ENCODE peak calls at places on chromosomes 3 and 15, in seven cellular contexts. D, N, A, F, J, W and Y are unnamed samples.

GRCh38 chr3:23672628-23673027 is 133.1 kb upstream of the UBE2E1 start:
- DNase-seq in W (no peak), A (no peak), F (no peak), N (no peak), D (no peak), J (no peak), Y (no peak)

GRCh38 chr15:47409601-47410000 is 307.7 kb upstream of the SEMA6D start:
- DNase-seq in W (no peak), J (no peak), D (no peak), A (no peak), N (no peak), F (no peak), Y (no peak)

GRCh38 chr3:171054921-171055320 is 28.4 kb upstream of the SLC2A2 start:
- DNase-seq in F (no peak), D (no peak), W (no peak), J (no peak), N (no peak), A (no peak), Y (no peak)

GRCh38 chr3:196144383-196145105 is 62.7 kb upstream of the TFRC start:
- DNase-seq in J (no peak), N (no peak), A (no peak), F (no peak), W (no peak), D (no peak), Y (peak; percentile 84)

GRCh38 chr3:16146015-16146730 is 28.3 kb upstream of the GALNT15 start:
- DNase-seq in J (no peak), F (no peak), N (no peak), D (no peak), A (no peak), W (peak; percentile 81), Y (no peak)

GRCh38 chr3:71583569-71584215 is at the start of gene FOXP1:
- DNase-seq in W (peak; percentile 65), A (peak; percentile 48), F (no peak), J (peak; percentile 84), D (no peak), N (no peak), Y (peak; percentile 57)

GRCh38 chr15:70094690-70095311 is 2.9 kb downstream of the TLE3 start:
- DNase-seq in A (no peak), D (no peak), N (no peak), W (no peak), J (no peak), F (no peak), Y (peak; percentile 46)

GRCh38 chr15:44734839-44735481 is 1.4 kb upstream of the TRIM69 start:
- DNase-seq in D (no peak), W (no peak), A (no peak), J (no peak), N (no peak), F (no peak), Y (no peak)

GRCh38 chr15:75420698-75421097 is 30.8 kb downstream of the SIN3A start:
- DNase-seq in W (peak; percentile 49), D (no peak), F (no peak), N (no peak), A (no peak), J (no peak), Y (no peak)

GRCh38 chr15:62327386-62327785 is 162.3 kb upstream of the C2CD4B start:
- DNase-seq in A (no peak), W (peak; percentile 41), F (no peak), D (no peak), J (no peak), N (no peak), Y (no peak)

GRCh38 chr3:58005662-58006061 is 2.6 kb upstream of the FLNB start:
- DNase-seq in F (no peak), N (no peak), J (no peak), A (no peak), W (peak; percentile 99), D (peak; percentile 79), Y (peak; percentile 47)

GRCh38 chr15:74196175-74196574 is 6.4 kb downstream of the STRA6 start:
- DNase-seq in J (peak; percentile 78), N (peak; percentile 5), A (no peak), F (no peak), D (peak; percentile 70), W (peak; percentile 76), Y (peak; percentile 99)

GRCh38 chr15:57951328-57951932 is 114.1 kb downstream of the ALDH1A2 start:
- DNase-seq in D (no peak), A (no peak), J (no peak), F (no peak), N (no peak), W (no peak), Y (no peak)

GRCh38 chr3:115861166-115861733 is 237.9 kb downstream of the GAP43 start:
- DNase-seq in D (no peak), A (no peak), F (no peak), W (no peak), J (no peak), N (no peak), Y (no peak)